ENCODE peak calls at places on chromosomes 1 and 21, in six cellular contexts. A is WTC11; V is substantia nigra; K is activated naive CD4-positive, alpha-beta T cell; X is BJ; E is LHCN-M2. Z is an unnamed sample.

GRCh38 chr1:8241417-8242014 is 76.4 kb upstream of the SLC45A1 start:
- DNase-seq in A (no peak), K (no peak), V (no peak), E (no peak), X (no peak), Z (no peak)

GRCh38 chr1:172002725-172003345 is 161.5 kb downstream of the DNM3 start:
- DNase-seq in V (no peak), A (no peak), K (no peak), E (peak), X (no peak), Z (no peak)

GRCh38 chr21:45991606-45992301 is 10.2 kb downstream of the COL6A1 start:
- DNase-seq in E (no peak), K (no peak), A (no peak), X (no peak), V (no peak), Z (no peak)

GRCh38 chr1:154407021-154407865 is 2.1 kb downstream of the IL6R start:
- DNase-seq in V (peak), K (no peak), A (no peak), X (no peak), E (no peak), Z (no peak)

GRCh38 chr1:59071289-59071688 is 225.6 kb upstream of the FGGY start:
- DNase-seq in A (no peak), E (no peak), V (no peak), X (no peak), K (no peak), Z (no peak)

GRCh38 chr1:18820791-18821641 is 38.4 kb downstream of the TAS1R2 start:
- DNase-seq in E (peak), X (no peak), A (peak), V (peak), K (peak), Z (peak)

GRCh38 chr1:168535536-168535935 is 8.3 kb downstream of the XCL2 start:
- DNase-seq in E (no peak), X (no peak), A (no peak), K (no peak), V (no peak), Z (no peak)

GRCh38 chr1:14578156-14578555 is 20.3 kb upstream of the KAZN start:
- DNase-seq in X (no peak), V (no peak), A (no peak), E (no peak), K (no peak), Z (no peak)

GRCh38 chr1:35223109-35223630 is 30.2 kb upstream of the SFPQ start:
- DNase-seq in K (no peak), A (no peak), X (no peak), E (no peak), V (no peak), Z (no peak)

GRCh38 chr1:226029093-226029496 is 30.0 kb upstream of the SDE2 start:
- DNase-seq in E (no peak), A (no peak), V (no peak), X (no peak), K (no peak), Z (no peak)

GRCh38 chr1:34470406-34470805 is 284.4 kb upstream of the GJB5 start:
- DNase-seq in V (no peak), E (no peak), K (no peak), A (no peak), X (no peak), Z (no peak)

GRCh38 chr1:85243336-85243735 is 16.1 kb downstream of the C1orf52 start:
- DNase-seq in V (no peak), A (no peak), X (no peak), E (no peak), K (no peak), Z (no peak)

GRCh38 chr1:94440088-94440487 is 21.9 kb downstream of the ABCD3 start:
- DNase-seq in X (no peak), K (no peak), E (no peak), V (no peak), A (no peak), Z (no peak)

GRCh38 chr1:207003216-207003615 is 29.3 kb downstream of the C1orf116 start:
- DNase-seq in V (no peak), A (peak), E (no peak), K (no peak), X (no peak), Z (no peak)

GRCh38 chr21:35989185-35989735 is 71.1 kb downstream of the SETD4 start:
- DNase-seq in A (no peak), X (no peak), K (no peak), V (no peak), E (peak), Z (no peak)

GRCh38 chr1:87330201-87330953 is 1.7 kb downstream of the LMO4 start:
- DNase-seq in E (peak), K (no peak), A (peak), X (no peak), V (peak), Z (peak)

GRCh38 chr1:14415396-14415795 is 183.1 kb upstream of the KAZN start:
- DNase-seq in E (no peak), X (no peak), A (peak), V (no peak), K (no peak), Z (no peak)

GRCh38 chr1:85224734-85225623 is 24.2 kb upstream of the SYDE2 start:
- DNase-seq in V (no peak), X (no peak), E (no peak), K (no peak), A (peak), Z (no peak)

GRCh38 chr1:41614818-41615217 is 130.3 kb upstream of the EDN2 start:
- DNase-seq in X (no peak), A (no peak), V (no peak), E (no peak), K (no peak), Z (no peak)